ENCODE peak calls at places on chromosomes 7 and 10, in nine cellular contexts. M, A, L, R, F, V, W, D and U are unnamed samples.

GRCh38 chr7:816751-817671 is 15.3 kb upstream of the SUN1 start:
- DNase-seq in M (no peak), A (peak; percentile 40), L (no peak), R (peak; percentile 52), F (no peak), V (no peak), W (no peak), D (no peak), U (no peak)

GRCh38 chr10:20885678-20886077 is 11.4 kb downstream of the NEBL start:
- DNase-seq in M (no peak), A (no peak), L (no peak), R (no peak), F (no peak), V (no peak), W (no peak), D (no peak), U (peak; percentile 13)

GRCh38 chr10:71754562-71754961 is 18.8 kb downstream of the VSIR start:
- DNase-seq in M (no peak), A (no peak), L (no peak), R (no peak), F (no peak), V (no peak), W (no peak), D (no peak), U (no peak)

GRCh38 chr7:119482671-119483070 is 790.3 kb upstream of the KCND2 start:
- DNase-seq in M (no peak), A (no peak), L (no peak), R (peak; percentile 13), F (no peak), V (no peak), W (no peak), D (no peak), U (no peak)

GRCh38 chr10:29501692-29502091 is 133.1 kb downstream of the SVIL start:
- DNase-seq in M (peak; percentile 96), A (peak; percentile 90), L (peak; percentile 2), R (no peak), F (no peak), V (no peak), W (no peak), D (no peak), U (peak; percentile 94)

GRCh38 chr7:2734761-2735571 is 47.0 kb downstream of the AMZ1 start:
- DNase-seq in M (no peak), A (no peak), L (no peak), R (no peak), F (peak; percentile 47), V (peak; percentile 62), W (no peak), D (no peak), U (no peak)

GRCh38 chr10:72729528-72729927 is 37.6 kb downstream of the MCU start:
- DNase-seq in M (peak; percentile 53), A (no peak), L (no peak), R (no peak), F (no peak), V (no peak), W (no peak), D (no peak), U (no peak)

GRCh38 chr7:303884-304573 is 14.1 kb downstream of the FOXL3 start:
- DNase-seq in M (no peak), A (no peak), L (no peak), R (no peak), F (no peak), V (no peak), W (no peak), D (no peak), U (no peak)

GRCh38 chr10:90734415-90734814 is 123.4 kb downstream of the HTR7 start:
- DNase-seq in M (no peak), A (no peak), L (no peak), R (no peak), F (no peak), V (no peak), W (no peak), D (no peak), U (no peak)

GRCh38 chr10:127934383-127934782 is 27.5 kb downstream of the PTPRE start:
- DNase-seq in M (no peak), A (no peak), L (no peak), R (no peak), F (no peak), V (no peak), W (no peak), D (no peak), U (no peak)

GRCh38 chr7:142323706-142324105 is 65.8 kb upstream of the PRSS58 start:
- DNase-seq in M (no peak), A (no peak), L (peak; percentile 69), R (peak; percentile 82), F (no peak), V (no peak), W (peak; percentile 95), D (no peak), U (no peak)

GRCh38 chr10:87712913-87713616 is 53.4 kb downstream of the PAPSS2 start:
- DNase-seq in M (no peak), A (no peak), L (no peak), R (no peak), F (no peak), V (no peak), W (no peak), D (no peak), U (no peak)

GRCh38 chr7:95772298-95772770 is at the start of gene DYNC1I1:
- DNase-seq in M (peak; percentile 19), A (peak; percentile 52), L (peak; percentile 81), R (peak; percentile 83), F (peak; percentile 52), V (peak; percentile 77), W (peak; percentile 92), D (peak; percentile 9), U (peak; percentile 64)

GRCh38 chr10:132436861-132437410 is 39.9 kb downstream of the PWWP2B start:
- DNase-seq in M (no peak), A (no peak), L (no peak), R (no peak), F (no peak), V (no peak), W (no peak), D (no peak), U (no peak)

GRCh38 chr10:118669020-118669766 is 73.7 kb upstream of the PRLHR start:
- DNase-seq in M (peak; percentile 44), A (peak; percentile 83), L (no peak), R (peak; percentile 51), F (peak; percentile 52), V (no peak), W (no peak), D (no peak), U (peak; percentile 63)

GRCh38 chr10:34721201-34721840 is 93.8 kb downstream of the PARD3 start:
- DNase-seq in M (peak; percentile 54), A (peak; percentile 85), L (no peak), R (no peak), F (no peak), V (no peak), W (no peak), D (no peak), U (peak; percentile 71)

GRCh38 chr10:44864637-44865288 is 46.4 kb upstream of the TMEM72 start:
- DNase-seq in M (peak; percentile 89), A (peak; percentile 82), L (peak; percentile 95), R (peak; percentile 93), F (peak; percentile 91), V (peak; percentile 91), W (peak; percentile 92), D (peak; percentile 50), U (peak; percentile 88)

GRCh38 chr10:129919358-129919757 is 44.7 kb downstream of the EBF3 start:
- DNase-seq in M (no peak), A (no peak), L (peak; percentile 12), R (no peak), F (no peak), V (no peak), W (no peak), D (no peak), U (no peak)
- TF ChIP-seq CTCF in M (no peak), A (no peak), L (no peak), R (no peak), F (no peak), V (no peak), W (no peak), D (no peak), U (no peak)

GRCh38 chr10:95818010-95818409 is 62.0 kb downstream of the ENTPD1 start:
- DNase-seq in M (no peak), A (no peak), L (no peak), R (no peak), F (no peak), V (no peak), W (no peak), D (no peak), U (no peak)

GRCh38 chr10:95815701-95816100 is 59.7 kb downstream of the ENTPD1 start:
- DNase-seq in M (no peak), A (peak; percentile 19), L (no peak), R (no peak), F (no peak), V (no peak), W (no peak), D (no peak), U (no peak)

GRCh38 chr10:95820363-95820762 is 64.4 kb downstream of the ENTPD1 start:
- DNase-seq in M (no peak), A (no peak), L (no peak), R (no peak), F (no peak), V (no peak), W (no peak), D (no peak), U (no peak)

GRCh38 chr10:95819620-95820329 is 63.8 kb downstream of the ENTPD1 start:
- DNase-seq in M (peak; percentile 36), A (no peak), L (no peak), R (no peak), F (no peak), V (no peak), W (no peak), D (no peak), U (peak; percentile 64)

GRCh38 chr10:95818663-95819062 is 62.7 kb downstream of the ENTPD1 start:
- DNase-seq in M (peak; percentile 87), A (peak; percentile 80), L (no peak), R (no peak), F (no peak), V (no peak), W (no peak), D (no peak), U (peak; percentile 94)
- H3K4me3 ChIP-seq in M (no peak overlapping the region), A (no peak overlapping the region), L (no peak overlapping the region), R (no peak overlapping the region), F (no peak overlapping the region), V (no peak overlapping the region), W (no peak overlapping the region), D (no peak overlapping the region), U (no peak overlapping the region)

GRCh38 chr7:51639661-51640340 is 323.2 kb upstream of the COBL start:
- DNase-seq in M (no peak), A (peak; percentile 44), L (no peak), R (no peak), F (no peak), V (no peak), W (no peak), D (no peak), U (no peak)
- TF ChIP-seq CTCF in M (no peak), A (no peak), L (no peak), R (no peak), F (no peak), V (no peak), W (no peak), D (no peak), U (no peak)

DNA sequence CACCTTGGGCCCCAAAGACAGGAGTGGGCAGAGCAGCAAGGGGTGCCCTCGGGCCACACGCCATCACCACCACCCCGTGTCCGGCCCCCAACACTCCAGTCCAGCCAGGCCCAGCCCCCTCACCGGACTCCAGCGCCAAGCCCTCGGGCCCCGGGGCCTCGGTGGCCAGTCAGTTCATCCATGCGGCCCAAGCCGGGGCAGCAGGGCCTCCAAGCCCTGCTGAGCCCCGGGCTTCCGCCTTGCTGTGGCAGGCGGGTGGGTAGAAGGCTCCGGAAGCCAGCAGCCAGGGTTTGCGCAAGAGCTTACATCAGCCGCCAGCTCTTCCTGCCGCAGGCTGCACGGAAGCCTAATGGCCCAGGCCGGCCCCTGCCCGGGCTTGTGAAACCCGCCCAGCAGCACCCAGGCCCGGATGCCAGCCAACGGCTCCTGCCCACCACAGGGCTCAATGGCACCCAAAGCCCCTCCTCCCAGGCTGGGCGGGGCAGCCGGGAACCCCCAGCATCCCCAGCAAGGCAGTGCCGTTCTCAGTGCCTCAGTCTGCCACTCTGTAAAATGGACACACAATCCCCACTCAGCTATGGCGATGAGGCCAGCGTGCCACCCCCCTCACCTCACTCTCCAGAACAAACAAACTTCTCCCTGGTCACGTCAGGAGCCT is 26.5 kb downstream of the TNRC18 start:
- DNase-seq in M (peak; percentile 87), A (peak; percentile 30), L (peak; percentile 92), R (no peak), F (peak; percentile 81), V (peak; percentile 84), W (no peak), D (no peak), U (peak; percentile 93)
- H3K4me3 ChIP-seq in M (peak overlapping the region; percentile 59), A (no peak overlapping the region), L (peak overlapping the region; percentile 61), R (no peak overlapping the region), F (peak overlapping the region; percentile 35), V (peak overlapping the region; percentile 47), W (no peak overlapping the region), D (peak overlapping the region; percentile 63), U (peak overlapping the region; percentile 51)